ENCODE peak calls at places on chromosome 1, in four cellular contexts. Y, L, Q and A are unnamed samples.

GRCh38 chr1:10650591-10651216 is 145.7 kb downstream of the CASZ1 start:
- DNase-seq in Y (no peak), L (no peak), Q (no peak), A (no peak)

GRCh38 chr1:40385437-40386310 is 12.1 kb downstream of the SMAP2 start:
- DNase-seq in Y (no peak), L (peak; percentile 35), Q (peak; percentile 68), A (peak; percentile 52)

GRCh38 chr1:1217621-1218523 is 3.9 kb upstream of the TNFRSF4 start:
- DNase-seq in Y (no peak), L (peak; percentile 30), Q (no peak), A (no peak)

GRCh38 chr1:6248161-6248776 is 4.3 kb downstream of the HES3 start:
- DNase-seq in Y (no peak), L (no peak), Q (no peak), A (no peak)

GRCh38 chr1:28553229-28553930 is 495 bp downstream of the TRNAU1AP start:
- DNase-seq in Y (peak; percentile 26), L (peak; percentile 43), Q (peak; percentile 66), A (peak; percentile 59)

GRCh38 chr1:226862900-226863299 is 7.5 kb upstream of the PSEN2 start:
- DNase-seq in Y (no peak), L (peak; percentile 76), Q (no peak), A (no peak)

GRCh38 chr1:18085387-18086074 is 22.1 kb upstream of the IGSF21 start:
- DNase-seq in Y (no peak), L (no peak), Q (no peak), A (no peak)

GRCh38 chr1:150221552-150221951 is 14.4 kb downstream of the ANP32E start:
- DNase-seq in Y (no peak), L (peak; percentile 59), Q (no peak), A (no peak)

GRCh38 chr1:39960461-39960958 is 5.6 kb downstream of the MFSD2A start:
- DNase-seq in Y (peak; percentile 27), L (no peak), Q (peak; percentile 59), A (peak; percentile 64)

GRCh38 chr1:170214117-170214979 is 68.6 kb downstream of the NTMT2 start:
- DNase-seq in Y (no peak), L (no peak), Q (peak; percentile 26), A (peak; percentile 39)

GRCh38 chr1:18234790-18235242 is 127.2 kb downstream of the IGSF21 start:
- DNase-seq in Y (no peak), L (peak; percentile 46), Q (peak; percentile 49), A (peak; percentile 40)

GRCh38 chr1:24256687-24257086 is 62.5 kb upstream of the GRHL3 start:
- DNase-seq in Y (no peak), L (no peak), Q (no peak), A (no peak)

GRCh38 chr1:53048960-53049573 is 12.9 kb upstream of the PODN start:
- DNase-seq in Y (no peak), L (no peak), Q (no peak), A (no peak)

GRCh38 chr1:198890531-198890930 is 251.7 kb downstream of the PTPRC start:
- DNase-seq in Y (no peak), L (peak; percentile 45), Q (no peak), A (no peak)

GRCh38 chr1:180732866-180733265 is 101.0 kb downstream of the XPR1 start:
- DNase-seq in Y (no peak), L (no peak), Q (no peak), A (no peak)

GRCh38 chr1:55362558-55362957 is 147.4 kb upstream of the USP24 start:
- DNase-seq in Y (no peak), L (peak; percentile 86), Q (no peak), A (no peak)

GRCh38 chr1:42340093-42340492 is 5.1 kb upstream of the FOXJ3 start:
- DNase-seq in Y (no peak), L (peak; percentile 19), Q (no peak), A (no peak)

GRCh38 chr1:152741656-152742055 is 16.2 kb upstream of the KPRP start:
- DNase-seq in Y (no peak), L (no peak), Q (no peak), A (no peak)

GRCh38 chr1:78401148-78401547 is 89.6 kb upstream of the PTGFR start:
- DNase-seq in Y (no peak), L (no peak), Q (no peak), A (no peak)

GRCh38 chr1:31936278-31936965 is 1.7 kb downstream of the PTP4A2 start:
- DNase-seq in Y (no peak), L (peak; percentile 32), Q (no peak), A (no peak)

GRCh38 chr1:29249170-29249691 is 12.9 kb downstream of the PTPRU start:
- DNase-seq in Y (no peak), L (no peak), Q (no peak), A (no peak)

GRCh38 chr1:42830631-42831030 is 13.4 kb upstream of the SVBP start:
- DNase-seq in Y (no peak), L (no peak), Q (no peak), A (no peak)

GRCh38 chr1:77385551-77385950 is 103.7 kb downstream of the AK5 start:
- DNase-seq in Y (no peak), L (peak; percentile 25), Q (no peak), A (no peak)

GRCh38 chr1:201964266-201964665 is 9.0 kb downstream of the TIMM17A start:
- DNase-seq in Y (no peak), L (peak; percentile 14), Q (no peak), A (no peak)

GRCh38 chr1:24300971-24301370 is 18.2 kb upstream of the GRHL3 start:
- DNase-seq in Y (no peak), L (no peak), Q (no peak), A (no peak)

GRCh38 chr1:71049951-71050598 is 2.5 kb upstream of the PTGER3 start:
- DNase-seq in Y (no peak), L (peak; percentile 85), Q (peak; percentile 78), A (peak; percentile 55)

GRCh38 chr1:53066433-53066832 is 4.4 kb downstream of the PODN start:
- DNase-seq in Y (peak; percentile 14), L (no peak), Q (no peak), A (no peak)

GRCh38 chr1:112394743-112395062 is 1.3 kb upstream of the CTTNBP2NL start:
- DNase-seq in Y (no peak), L (no peak), Q (no peak), A (no peak)

GRCh38 chr1:18803392-18803791 is 56.1 kb downstream of the TAS1R2 start:
- DNase-seq in Y (no peak), L (no peak), Q (no peak), A (no peak)

GRCh38 chr1:67555487-67556296 is 125.5 kb upstream of the SERBP1 start:
- DNase-seq in Y (no peak), L (no peak), Q (no peak), A (no peak)

GRCh38 chr1:229070168-229070567 is 200.7 kb upstream of the RAB4A start:
- DNase-seq in Y (peak; percentile 87), L (peak; percentile 31), Q (no peak), A (no peak)

GRCh38 chr1:72526926-72527325 is 244.6 kb upstream of the NEGR1 start:
- DNase-seq in Y (no peak), L (peak; percentile 74), Q (no peak), A (no peak)

GRCh38 chr1:244052011-244052727 is 1.1 kb downstream of the ZBTB18 start:
- DNase-seq in Y (no peak), L (peak; percentile 6), Q (no peak), A (no peak)

GRCh38 chr1:181423301-181423918 is 59.9 kb upstream of the CACNA1E start:
- DNase-seq in Y (peak; percentile 36), L (peak; percentile 44), Q (peak; percentile 65), A (peak; percentile 50)

GRCh38 chr1:24941566-24941965 is 11.5 kb upstream of the RUNX3 start:
- DNase-seq in Y (no peak), L (no peak), Q (no peak), A (no peak)

GRCh38 chr1:174965006-174965971 is 34.5 kb upstream of the CACYBP start:
- DNase-seq in Y (no peak), L (peak; percentile 18), Q (no peak), A (no peak)

GRCh38 chr1:64687725-64688285 is 57.1 kb upstream of the RAVER2 start:
- DNase-seq in Y (no peak), L (peak; percentile 64), Q (no peak), A (no peak)

GRCh38 chr1:109027841-109028240 is 14.1 kb downstream of the WDR47 start:
- DNase-seq in Y (no peak), L (peak; percentile 3), Q (no peak), A (no peak)
- TF ChIP-seq CTCF in Y (peak; percentile 24), L (peak; percentile 10), Q (no peak), A (no peak)

GRCh38 chr1:203439086-203439620 is 36.5 kb upstream of the PRELP start:
- DNase-seq in Y (no peak), L (no peak), Q (no peak), A (no peak)

GRCh38 chr1:203442821-203443220 is 32.8 kb upstream of the PRELP start:
- DNase-seq in Y (no peak), L (no peak), Q (no peak), A (no peak)

GRCh38 chr1:203443296-203443695 is 32.3 kb upstream of the PRELP start:
- DNase-seq in Y (no peak), L (no peak), Q (no peak), A (no peak)

GRCh38 chr1:203441811-203442210 is 33.8 kb upstream of the PRELP start:
- DNase-seq in Y (no peak), L (no peak), Q (no peak), A (no peak)

GRCh38 chr1:203440780-203441179 is 34.8 kb upstream of the PRELP start:
- DNase-seq in Y (peak; percentile 76), L (peak; percentile 70), Q (peak; percentile 40), A (peak; percentile 45)
- TF ChIP-seq CTCF in Y (peak; percentile 76), L (peak; percentile 60), Q (no peak), A (peak; percentile 43)

DNA sequence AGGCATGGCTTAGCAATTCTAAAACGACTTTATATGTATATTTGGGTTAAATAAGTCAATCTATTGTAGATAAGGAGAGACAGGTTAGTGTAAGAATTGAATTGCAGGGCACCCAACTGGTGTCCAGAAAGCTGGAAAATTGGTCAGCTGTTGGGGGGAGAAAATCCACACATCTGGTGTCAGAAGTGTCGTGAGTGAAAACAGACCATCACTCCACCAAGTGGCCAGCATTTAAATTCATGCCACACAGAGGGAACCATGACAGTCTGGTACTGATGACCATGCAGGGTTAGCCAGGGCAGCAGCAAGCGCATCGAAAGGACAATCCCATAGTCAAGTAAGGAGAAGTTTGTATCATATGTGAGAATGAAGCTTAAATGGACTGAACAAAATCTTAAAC is 11.7 kb downstream of the LAX1 start:
- DNase-seq in Y (no peak), L (no peak), Q (no peak), A (no peak)
- TF ChIP-seq CTCF in Y (peak; percentile 36), L (no peak), Q (no peak), A (peak; percentile 19)

GRCh38 chr1:2330511-2331199 is 60.7 kb downstream of the MORN1 start:
- DNase-seq in Y (no peak), L (peak; percentile 81), Q (no peak), A (no peak)
- TF ChIP-seq CTCF in Y (no peak), L (no peak), Q (no peak), A (no peak)

GRCh38 chr1:9181990-9182783 is 52.4 kb upstream of the H6PD start:
- DNase-seq in Y (peak; percentile 40), L (peak; percentile 54), Q (peak; percentile 83), A (peak; percentile 75)
- TF ChIP-seq CTCF in Y (peak; percentile 37), L (no peak), Q (peak; percentile 38), A (peak; percentile 33)